ENCODE peak calls at places on chromosomes 11 and 22, in five cellular contexts. A is GM23248, X is mesendoderm, V is OCI-LY7, E is HCT116. Y is an unnamed sample. For H3K79me2, the result is how much of the 10 kb centered on the place peaks cover.

GRCh38 chr11:6431861-6432260 is 8.9 kb downstream of the HPX start:
- DNase-seq in V (no peak), A (peak), E (peak), X (peak), Y (peak)

GRCh38 chr11:122665882-122666281 is 10.4 kb downstream of the UBASH3B start:
- DNase-seq in A (no peak), X (no peak), V (no peak), E (no peak), Y (no peak)

GRCh38 chr11:29448246-29448877 is 568.5 kb downstream of the KCNA4 start:
- DNase-seq in E (peak), V (peak), A (peak), X (peak), Y (no peak)

GRCh38 chr22:46619830-46620501 is at the start of gene GRAMD4:
- DNase-seq in A (peak), E (no peak), V (no peak), X (peak), Y (peak)

GRCh38 chr11:130772266-130773227 is 143.7 kb downstream of the SNX19 start:
- DNase-seq in A (peak), E (no peak), X (no peak), V (no peak), Y (peak)

GRCh38 chr11:119933584-119933983 is 204.3 kb downstream of the TRIM29 start:
- DNase-seq in A (no peak), X (peak), E (no peak), V (no peak), Y (no peak)

GRCh38 chr11:14981507-14981906 is 9.4 kb upstream of the CALCA start:
- DNase-seq in V (no peak), A (no peak), X (no peak), E (no peak), Y (no peak)

GRCh38 chr11:9380773-9381172 is 3.7 kb upstream of the IPO7 start:
- DNase-seq in V (no peak), E (no peak), A (no peak), X (no peak), Y (no peak)

GRCh38 chr22:50601669-50602337 is 1.2 kb downstream of the MAPK8IP2 start:
- DNase-seq in A (peak), X (no peak), V (no peak), E (no peak), Y (no peak)

GRCh38 chr22:29797351-29797750 is 30.2 kb downstream of the UQCR10 start:
- DNase-seq in X (no peak), A (no peak), E (no peak), V (peak), Y (no peak)

GRCh38 chr22:17371446-17371845 is 2.2 kb downstream of the CECR2 start:
- DNase-seq in A (no peak), E (no peak), V (no peak), X (no peak), Y (no peak)

GRCh38 chr11:61069427-61069826 is 32.9 kb upstream of the CD5 start:
- DNase-seq in X (no peak), E (no peak), V (no peak), A (no peak), Y (no peak)

GRCh38 chr11:6635082-6635932 is 16.1 kb upstream of the TPP1 start:
- DNase-seq in A (peak), E (no peak), V (no peak), X (no peak), Y (no peak)

GRCh38 chr11:112961146-112961668 is at the start of gene NCAM1:
- DNase-seq in A (peak), X (peak), E (peak), V (peak), Y (peak)

GRCh38 chr11:876550-876949 is 33.9 kb downstream of the TSPAN4 start:
- DNase-seq in E (no peak), A (peak), V (no peak), X (no peak), Y (no peak)

GRCh38 chr11:22666700-22667439 is 459 bp downstream of the GAS2 start:
- DNase-seq in A (peak), V (no peak), E (no peak), X (peak), Y (peak)

GRCh38 chr22:42343551-42344081 is 73.2 kb upstream of the TCF20 start:
- DNase-seq in E (no peak), A (peak), X (no peak), V (no peak), Y (no peak)

GRCh38 chr11:67558084-67558772 is 25.4 kb upstream of the GSTP1 start:
- DNase-seq in V (no peak), X (no peak), A (peak), E (no peak), Y (peak)

GRCh38 chr11:24234822-24235508 is 261.9 kb upstream of the LUZP2 start:
- DNase-seq in X (peak), E (no peak), V (no peak), A (peak), Y (peak)

GRCh38 chr11:36141595-36141994 is 147.6 kb downstream of the COMMD9 start:
- DNase-seq in E (no peak), A (no peak), X (no peak), V (no peak), Y (no peak)

GRCh38 chr11:121445071-121445768 is 6.9 kb upstream of the SORL1 start:
- DNase-seq in A (no peak), V (peak), E (no peak), X (no peak), Y (no peak)

GRCh38 chr22:48797731-48798130 is 1029.9 kb downstream of the BRD1 start:
- DNase-seq in A (no peak), V (no peak), X (no peak), E (no peak), Y (no peak)

GRCh38 chr11:79940976-79941735 is 500.3 kb upstream of the TENM4 start:
- DNase-seq in X (no peak), V (no peak), A (peak), E (no peak), Y (peak)

GRCh38 chr11:22668005-22668796 is 1.8 kb downstream of the GAS2 start:
- DNase-seq in X (no peak), A (no peak), E (no peak), V (no peak), Y (no peak)

GRCh38 chr11:113818426-113818825 is 38.8 kb downstream of the CLDN25 start:
- DNase-seq in V (no peak), X (no peak), E (no peak), A (no peak), Y (no peak)

GRCh38 chr11:128472128-128473110 is 114.9 kb downstream of the ETS1 start:
- DNase-seq in X (no peak), A (peak), V (peak), E (no peak), Y (peak)

GRCh38 chr11:113937918-113938317 is 33.3 kb downstream of the HTR3B start:
- DNase-seq in V (no peak), A (no peak), X (no peak), E (no peak), Y (no peak)

GRCh38 chr11:35943761-35944502 is at the start of gene LDLRAD3:
- DNase-seq in V (no peak), X (peak), E (peak), A (peak), Y (peak)

GRCh38 chr22:41576877-41577276 is 12.8 kb downstream of the PMM1 start:
- DNase-seq in E (peak), V (peak), A (peak), X (peak), Y (no peak)

GRCh38 chr11:61968758-61969390 is 1.4 kb upstream of the FTH1 start:
- DNase-seq in A (no peak), V (no peak), E (no peak), X (no peak), Y (no peak)

GRCh38 chr22:24595228-24595627 is 2.4 kb upstream of the LRRC75B start:
- DNase-seq in E (no peak), X (no peak), V (no peak), A (no peak), Y (no peak)

GRCh38 chr22:37282385-37282677 is at the start of gene CYTH4:
- DNase-seq in A (no peak), V (peak), E (no peak), X (no peak), Y (no peak)

GRCh38 chr11:86106916-86107315 is 38.0 kb upstream of the PICALM start:
- DNase-seq in A (peak), X (no peak), E (no peak), V (no peak), Y (peak)

DNA sequence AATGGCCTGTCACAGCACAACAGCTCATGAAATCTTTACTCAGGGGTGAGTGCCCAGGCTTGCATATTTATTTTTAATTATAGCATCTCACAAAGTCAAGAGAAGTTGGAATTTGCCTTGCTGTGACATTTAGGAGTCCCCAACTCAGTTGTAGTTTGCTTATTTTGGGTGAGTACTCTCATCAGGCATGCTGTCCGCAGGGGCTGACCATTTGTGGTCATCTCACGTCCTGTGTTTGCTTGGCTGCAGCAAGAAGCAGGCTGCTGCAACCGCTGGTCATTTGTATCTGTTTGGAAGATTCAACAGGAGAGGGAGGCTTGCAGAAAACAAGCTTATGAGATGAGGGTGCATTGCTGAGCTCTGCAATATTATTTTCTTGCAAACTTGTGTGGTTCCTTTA is 181.4 kb upstream of the POU2AF2 start:
- DNase-seq in V (no peak), X (no peak), E (no peak), A (peak), Y (peak)
- H3K4me2 ChIP-seq in V (no peak), X (no peak), E (no peak), A (no peak), Y (peak)

GRCh38 chr11:74696932-74697687 is 34.1 kb downstream of the CHRDL2 start:
- DNase-seq in E (no peak), V (no peak), X (peak), A (peak), Y (peak)
- H3K79me2 ChIP-seq in E (under half), V (under half), X (under half), A (under half), Y (under half)

DNA sequence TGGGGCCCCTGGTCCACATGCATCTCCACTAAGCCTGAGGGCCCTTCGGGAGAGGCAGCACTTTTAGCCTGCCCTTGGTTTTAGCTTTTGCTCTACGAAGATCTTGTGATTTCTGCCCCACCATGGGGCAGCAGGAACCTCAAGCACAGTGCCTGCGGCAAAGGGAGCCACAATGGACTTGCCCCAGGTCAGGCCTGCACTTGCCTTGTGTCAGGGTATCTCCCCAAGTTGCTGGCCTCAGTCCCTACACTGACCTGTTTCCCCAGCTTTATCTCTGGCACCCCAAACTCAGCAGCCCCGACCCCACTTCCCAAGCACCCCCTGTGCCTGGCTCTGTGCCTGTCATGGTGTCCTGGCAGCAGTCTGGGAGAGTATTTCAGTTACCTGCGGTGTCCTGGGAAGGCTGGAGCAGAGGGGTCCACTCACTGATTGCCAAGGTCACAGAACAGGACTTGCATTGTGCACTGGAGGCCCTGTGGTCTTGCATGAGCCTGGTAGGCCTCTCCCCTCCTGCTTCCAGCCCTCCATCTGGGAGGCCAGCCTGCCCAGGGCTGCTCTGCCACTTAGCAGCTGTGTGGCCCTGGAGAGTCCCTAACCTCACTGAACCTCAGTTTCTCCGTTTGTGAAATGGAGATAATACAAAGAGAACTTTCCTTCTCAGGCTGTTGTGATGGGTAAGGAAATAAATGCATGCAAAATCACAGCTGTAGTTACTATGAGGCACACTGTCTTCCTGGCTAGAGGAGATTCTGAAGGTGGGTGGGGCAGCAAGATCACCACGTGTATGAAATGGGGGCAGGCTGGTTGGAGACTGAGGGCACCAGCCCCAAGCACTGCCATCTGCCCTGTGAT is 3.6 kb upstream of the AIFM3 start:
- DNase-seq in E (no peak), X (no peak), V (no peak), A (no peak), Y (no peak)
- H3K4me2 ChIP-seq in E (no peak), X (no peak), V (no peak), A (no peak), Y (no peak)

GRCh38 chr11:20620988-20621387 is 21.6 kb downstream of the SLC6A5 start:
- DNase-seq in E (no peak), A (no peak), X (no peak), V (no peak), Y (no peak)
- H3K79me2 ChIP-seq in E (under half), A (under half), X (under half), V (under half), Y (under half)

DNA sequence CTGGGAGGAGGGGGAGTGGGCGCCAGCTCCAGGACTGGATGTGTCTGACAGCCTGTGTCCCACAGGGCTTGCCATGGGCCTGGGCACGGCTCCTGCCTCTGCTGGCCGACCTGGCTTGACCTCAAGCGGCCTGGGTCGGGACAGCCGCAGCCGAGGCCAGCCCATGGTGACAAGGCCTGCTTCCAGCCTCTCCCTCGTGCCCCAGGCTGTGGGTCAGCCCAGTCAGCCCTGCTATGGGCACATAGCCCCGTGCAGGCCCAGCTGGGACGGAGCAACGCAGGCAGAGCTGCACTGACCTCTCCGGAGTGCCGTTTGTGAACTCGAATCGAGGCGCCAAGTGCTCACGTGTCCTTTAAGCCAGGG is 17.9 kb downstream of the OSBPL5 start:
- DNase-seq in V (no peak), A (peak), X (no peak), E (no peak), Y (no peak)
- H3K4me2 ChIP-seq in V (no peak), A (peak), X (no peak), E (no peak), Y (peak)

Y was measured in astrocyte.